ENCODE peak calls at places on chromosomes 6 and 20, in ten cellular contexts. One of them, this sample, is unnamed. For H3K4me1, the result is how much of the 10 kb centered on the place peaks cover.

GRCh38 chr20:34581341-34582189 is 23.0 kb downstream of the MAP1LC3A start:
- DNase-seq in suprapubic skin: no peak
- DNase-seq in tibial nerve: no peak
- DNase-seq in spleen: no peak
- DNase-seq in stomach: no peak
- DNase-seq in esophagus muscularis mucosa: peak
- DNase-seq in A549: no peak
- DNase-seq in HepG2: no peak
- DNase-seq in esophagus squamous epithelium: no peak
- DNase-seq in heart left ventricle: no peak
- DNase-seq in this sample: no peak

GRCh38 chr6:117404548-117404947 is 21.2 kb downstream of the ROS1 start:
- DNase-seq in suprapubic skin: no peak
- DNase-seq in tibial nerve: no peak
- DNase-seq in esophagus squamous epithelium: no peak
- DNase-seq in esophagus muscularis mucosa: no peak
- DNase-seq in stomach: no peak
- DNase-seq in A549: no peak
- DNase-seq in heart left ventricle: no peak
- DNase-seq in spleen: no peak
- DNase-seq in HepG2: no peak
- DNase-seq in this sample: no peak

GRCh38 chr6:25448965-25449538 is 169.9 kb downstream of the CARMIL1 start:
- DNase-seq in A549: no peak
- DNase-seq in HepG2: no peak
- DNase-seq in esophagus muscularis mucosa: no peak
- DNase-seq in suprapubic skin: no peak
- DNase-seq in esophagus squamous epithelium: no peak
- DNase-seq in tibial nerve: no peak
- DNase-seq in stomach: no peak
- DNase-seq in heart left ventricle: no peak
- DNase-seq in spleen: no peak
- DNase-seq in this sample: no peak

GRCh38 chr6:131852200-131852599 is 44.4 kb downstream of the ENPP1 start:
- DNase-seq in suprapubic skin: no peak
- DNase-seq in tibial nerve: no peak
- DNase-seq in spleen: no peak
- DNase-seq in A549: no peak
- DNase-seq in esophagus muscularis mucosa: no peak
- DNase-seq in HepG2: no peak
- DNase-seq in heart left ventricle: no peak
- DNase-seq in stomach: no peak
- DNase-seq in esophagus squamous epithelium: no peak
- DNase-seq in this sample: no peak

GRCh38 chr20:24670341-24670821 is 201.0 kb downstream of the SYNDIG1 start:
- DNase-seq in heart left ventricle: no peak
- DNase-seq in tibial nerve: no peak
- DNase-seq in A549: no peak
- DNase-seq in esophagus muscularis mucosa: no peak
- DNase-seq in esophagus squamous epithelium: no peak
- DNase-seq in HepG2: no peak
- DNase-seq in suprapubic skin: peak
- DNase-seq in spleen: peak
- DNase-seq in stomach: no peak
- DNase-seq in this sample: no peak

GRCh38 chr6:104312851-104313250 is 546.9 kb downstream of the HACE1 start:
- DNase-seq in A549: no peak
- DNase-seq in heart left ventricle: no peak
- DNase-seq in HepG2: no peak
- DNase-seq in tibial nerve: no peak
- DNase-seq in suprapubic skin: no peak
- DNase-seq in esophagus muscularis mucosa: no peak
- DNase-seq in spleen: no peak
- DNase-seq in stomach: no peak
- DNase-seq in esophagus squamous epithelium: no peak
- DNase-seq in this sample: no peak

GRCh38 chr20:50675671-50676376 is 15.5 kb downstream of the RIPOR3 start:
- DNase-seq in tibial nerve: no peak
- DNase-seq in esophagus muscularis mucosa: no peak
- DNase-seq in esophagus squamous epithelium: no peak
- DNase-seq in HepG2: peak
- DNase-seq in heart left ventricle: no peak
- DNase-seq in A549: no peak
- DNase-seq in spleen: no peak
- DNase-seq in suprapubic skin: no peak
- DNase-seq in stomach: no peak
- DNase-seq in this sample: no peak

GRCh38 chr6:166619912-166620311 is 7.1 kb downstream of the RPS6KA2 start:
- DNase-seq in esophagus muscularis mucosa: no peak
- DNase-seq in spleen: no peak
- DNase-seq in stomach: peak
- DNase-seq in suprapubic skin: no peak
- DNase-seq in heart left ventricle: peak
- DNase-seq in HepG2: no peak
- DNase-seq in tibial nerve: peak
- DNase-seq in A549: no peak
- DNase-seq in esophagus squamous epithelium: no peak
- DNase-seq in this sample: peak

GRCh38 chr6:161417712-161418457 is 144.0 kb upstream of the AGPAT4 start:
- DNase-seq in stomach: no peak
- DNase-seq in HepG2: no peak
- DNase-seq in esophagus muscularis mucosa: no peak
- DNase-seq in esophagus squamous epithelium: no peak
- DNase-seq in heart left ventricle: peak
- DNase-seq in tibial nerve: peak
- DNase-seq in suprapubic skin: no peak
- DNase-seq in spleen: no peak
- DNase-seq in A549: no peak
- DNase-seq in this sample: no peak

GRCh38 chr6:147106759-147107401 is 97.3 kb upstream of the STXBP5 start:
- DNase-seq in HepG2: no peak
- DNase-seq in heart left ventricle: no peak
- DNase-seq in A549: no peak
- DNase-seq in stomach: no peak
- DNase-seq in esophagus squamous epithelium: no peak
- DNase-seq in esophagus muscularis mucosa: no peak
- DNase-seq in spleen: no peak
- DNase-seq in suprapubic skin: no peak
- DNase-seq in tibial nerve: no peak
- DNase-seq in this sample: no peak

GRCh38 chr20:21981179-21981578 is 275.7 kb downstream of the PAX1 start:
- DNase-seq in HepG2: no peak
- DNase-seq in suprapubic skin: no peak
- DNase-seq in esophagus muscularis mucosa: no peak
- DNase-seq in stomach: no peak
- DNase-seq in esophagus squamous epithelium: no peak
- DNase-seq in heart left ventricle: no peak
- DNase-seq in A549: no peak
- DNase-seq in tibial nerve: no peak
- DNase-seq in spleen: no peak
- DNase-seq in this sample: no peak

GRCh38 chr20:30963591-30963990 is 293.9 kb upstream of the DEFB115 start:
- DNase-seq in spleen: no peak
- DNase-seq in HepG2: no peak
- DNase-seq in esophagus squamous epithelium: no peak
- DNase-seq in tibial nerve: no peak
- DNase-seq in esophagus muscularis mucosa: no peak
- DNase-seq in A549: no peak
- DNase-seq in stomach: no peak
- DNase-seq in heart left ventricle: no peak
- DNase-seq in suprapubic skin: no peak
- DNase-seq in this sample: no peak

GRCh38 chr6:77880501-77880900 is 227.7 kb downstream of the MEI4 start:
- DNase-seq in heart left ventricle: no peak
- DNase-seq in esophagus squamous epithelium: no peak
- DNase-seq in esophagus muscularis mucosa: no peak
- DNase-seq in tibial nerve: no peak
- DNase-seq in suprapubic skin: no peak
- DNase-seq in stomach: no peak
- DNase-seq in HepG2: peak
- DNase-seq in spleen: no peak
- DNase-seq in A549: no peak
- DNase-seq in this sample: no peak

GRCh38 chr20:24572862-24573261 is 103.4 kb downstream of the SYNDIG1 start:
- DNase-seq in tibial nerve: no peak
- DNase-seq in esophagus squamous epithelium: no peak
- DNase-seq in stomach: no peak
- DNase-seq in spleen: no peak
- DNase-seq in esophagus muscularis mucosa: peak
- DNase-seq in A549: no peak
- DNase-seq in HepG2: no peak
- DNase-seq in suprapubic skin: no peak
- DNase-seq in heart left ventricle: no peak
- DNase-seq in this sample: no peak

DNA sequence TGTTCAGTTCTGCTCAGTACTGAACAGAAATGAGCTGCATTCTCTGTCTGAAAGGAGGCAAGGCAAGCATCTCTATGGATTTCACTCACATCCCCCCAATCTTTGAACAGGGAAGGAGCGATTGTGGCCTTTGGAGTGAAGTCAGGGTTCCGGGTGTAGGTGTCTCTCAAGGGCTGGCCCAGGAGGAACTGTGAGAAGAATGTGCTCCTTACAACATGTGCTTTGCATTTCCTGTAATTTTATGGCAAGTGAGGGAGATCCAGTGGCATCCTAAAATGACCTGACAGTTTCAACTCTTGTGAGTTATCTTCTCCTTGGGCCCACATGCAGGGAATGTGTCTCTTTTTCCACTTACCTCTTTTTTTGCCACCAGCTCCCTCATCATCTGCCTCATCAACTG is 63.0 kb upstream of the RIN2 start:
- DNase-seq in esophagus squamous epithelium: no peak
- DNase-seq in spleen: no peak
- DNase-seq in HepG2: no peak
- DNase-seq in A549: no peak
- DNase-seq in heart left ventricle: no peak
- DNase-seq in esophagus muscularis mucosa: no peak
- DNase-seq in tibial nerve: no peak
- DNase-seq in suprapubic skin: no peak
- DNase-seq in stomach: no peak
- DNase-seq in this sample: no peak
- H3K4me1 ChIP-seq in esophagus squamous epithelium: under half
- H3K4me1 ChIP-seq in spleen: under half
- H3K4me1 ChIP-seq in HepG2: under half
- H3K4me1 ChIP-seq in A549: under half
- H3K4me1 ChIP-seq in heart left ventricle: under half
- H3K4me1 ChIP-seq in esophagus muscularis mucosa: under half
- H3K4me1 ChIP-seq in tibial nerve: under half
- H3K4me1 ChIP-seq in suprapubic skin: under half
- H3K4me1 ChIP-seq in stomach: under half
- H3K4me1 ChIP-seq in this sample: under half

GRCh38 chr20:58651823-58652605 is 931 bp downstream of the STX16 start:
- DNase-seq in esophagus squamous epithelium: peak
- DNase-seq in heart left ventricle: peak
- DNase-seq in HepG2: peak
- DNase-seq in suprapubic skin: no peak
- DNase-seq in stomach: peak
- DNase-seq in spleen: peak
- DNase-seq in A549: peak
- DNase-seq in tibial nerve: no peak
- DNase-seq in esophagus muscularis mucosa: peak
- DNase-seq in this sample: no peak
- TF ChIP-seq POLR2A in esophagus squamous epithelium: no peak
- TF ChIP-seq POLR2A in heart left ventricle: no peak
- TF ChIP-seq POLR2A in HepG2: peak
- TF ChIP-seq POLR2A in suprapubic skin: no peak
- TF ChIP-seq POLR2A in stomach: no peak
- TF ChIP-seq POLR2A in spleen: peak
- TF ChIP-seq POLR2A in A549: no peak
- TF ChIP-seq POLR2A in tibial nerve: no peak
- TF ChIP-seq POLR2A in esophagus muscularis mucosa: no peak
- TF ChIP-seq POLR2A in this sample: no peak

GRCh38 chr6:137217801-137218472 is 1.2 kb downstream of the IFNGR1 start:
- DNase-seq in HepG2: peak
- DNase-seq in spleen: peak
- DNase-seq in heart left ventricle: peak
- DNase-seq in suprapubic skin: no peak
- DNase-seq in A549: no peak
- DNase-seq in esophagus muscularis mucosa: no peak
- DNase-seq in tibial nerve: peak
- DNase-seq in esophagus squamous epithelium: no peak
- DNase-seq in stomach: no peak
- DNase-seq in this sample: no peak
- H3K4me1 ChIP-seq in HepG2: half or more
- H3K4me1 ChIP-seq in spleen: half or more
- H3K4me1 ChIP-seq in heart left ventricle: under half
- H3K4me1 ChIP-seq in suprapubic skin: half or more
- H3K4me1 ChIP-seq in A549: under half
- H3K4me1 ChIP-seq in esophagus muscularis mucosa: under half
- H3K4me1 ChIP-seq in tibial nerve: under half
- H3K4me1 ChIP-seq in esophagus squamous epithelium: under half
- H3K4me1 ChIP-seq in stomach: half or more
- H3K4me1 ChIP-seq in this sample: under half

GRCh38 chr6:89829591-89830384 is at the start of gene CASP8AP2:
- DNase-seq in esophagus squamous epithelium: peak
- DNase-seq in esophagus muscularis mucosa: peak
- DNase-seq in stomach: peak
- DNase-seq in A549: peak
- DNase-seq in heart left ventricle: peak
- DNase-seq in HepG2: peak
- DNase-seq in spleen: peak
- DNase-seq in suprapubic skin: peak
- DNase-seq in tibial nerve: peak
- DNase-seq in this sample: peak
- TF ChIP-seq POLR2A in esophagus squamous epithelium: peak
- TF ChIP-seq POLR2A in esophagus muscularis mucosa: no peak
- TF ChIP-seq POLR2A in stomach: no peak
- TF ChIP-seq POLR2A in A549: peak
- TF ChIP-seq POLR2A in heart left ventricle: no peak
- TF ChIP-seq POLR2A in HepG2: peak
- TF ChIP-seq POLR2A in spleen: peak
- TF ChIP-seq POLR2A in suprapubic skin: no peak
- TF ChIP-seq POLR2A in tibial nerve: peak
- TF ChIP-seq POLR2A in this sample: peak